ENCODE peak calls at places on chromosomes 2 and 18, in six cellular contexts. A is AG09309, M is psoas muscle, Q is fibroblast of mammary gland, L is astrocyte, W is HFF-Myc. G is an unnamed sample.

GRCh38 chr18:25726278-25726677 is 364.1 kb downstream of the SS18 start:
- DNase-seq in A (no peak), M (no peak), Q (peak), L (peak), W (peak), G (no peak)

GRCh38 chr2:147389218-147389617 is 455.6 kb upstream of the ACVR2A start:
- DNase-seq in W (no peak), Q (no peak), M (no peak), A (no peak), L (no peak), G (no peak)

GRCh38 chr18:65704051-65704450 is 46.8 kb upstream of the CDH7 start:
- DNase-seq in L (no peak), A (no peak), Q (no peak), M (no peak), W (no peak), G (no peak)

GRCh38 chr18:24023185-24023814 is 8.7 kb downstream of the TTC39C start:
- DNase-seq in L (no peak), W (no peak), Q (no peak), M (no peak), A (no peak), G (peak)

GRCh38 chr18:65260030-65260429 is 490.8 kb upstream of the CDH7 start:
- DNase-seq in W (no peak), Q (no peak), M (no peak), A (no peak), L (no peak), G (no peak)

GRCh38 chr2:3523551-3524041 is 4.3 kb upstream of the ADI1 start:
- DNase-seq in A (no peak), L (peak), Q (peak), M (no peak), W (no peak), G (peak)

GRCh38 chr2:238151628-238152235 is 7.0 kb upstream of the ERFE start:
- DNase-seq in Q (no peak), A (no peak), L (no peak), W (no peak), M (no peak), G (no peak)

GRCh38 chr18:36194719-36195315 is 7.5 kb downstream of the MOCOS start:
- DNase-seq in A (no peak), L (no peak), M (no peak), Q (no peak), W (no peak), G (no peak)

GRCh38 chr2:114049826-114050225 is 159.9 kb downstream of the ACTR3 start:
- DNase-seq in W (no peak), A (no peak), Q (no peak), M (no peak), L (no peak), G (peak)

GRCh38 chr2:109264595-109265328 is 135.8 kb downstream of the SH3RF3 start:
- DNase-seq in L (peak), M (no peak), A (peak), Q (peak), W (no peak), G (no peak)

GRCh38 chr18:45958027-45958426 is 9.1 kb downstream of the EPG5 start:
- DNase-seq in A (no peak), W (no peak), M (no peak), L (no peak), Q (no peak), G (no peak)

GRCh38 chr2:8677646-8678592 is 3.9 kb upstream of the ID2 start:
- DNase-seq in Q (peak), M (peak), W (no peak), A (no peak), L (peak), G (peak)

DNA sequence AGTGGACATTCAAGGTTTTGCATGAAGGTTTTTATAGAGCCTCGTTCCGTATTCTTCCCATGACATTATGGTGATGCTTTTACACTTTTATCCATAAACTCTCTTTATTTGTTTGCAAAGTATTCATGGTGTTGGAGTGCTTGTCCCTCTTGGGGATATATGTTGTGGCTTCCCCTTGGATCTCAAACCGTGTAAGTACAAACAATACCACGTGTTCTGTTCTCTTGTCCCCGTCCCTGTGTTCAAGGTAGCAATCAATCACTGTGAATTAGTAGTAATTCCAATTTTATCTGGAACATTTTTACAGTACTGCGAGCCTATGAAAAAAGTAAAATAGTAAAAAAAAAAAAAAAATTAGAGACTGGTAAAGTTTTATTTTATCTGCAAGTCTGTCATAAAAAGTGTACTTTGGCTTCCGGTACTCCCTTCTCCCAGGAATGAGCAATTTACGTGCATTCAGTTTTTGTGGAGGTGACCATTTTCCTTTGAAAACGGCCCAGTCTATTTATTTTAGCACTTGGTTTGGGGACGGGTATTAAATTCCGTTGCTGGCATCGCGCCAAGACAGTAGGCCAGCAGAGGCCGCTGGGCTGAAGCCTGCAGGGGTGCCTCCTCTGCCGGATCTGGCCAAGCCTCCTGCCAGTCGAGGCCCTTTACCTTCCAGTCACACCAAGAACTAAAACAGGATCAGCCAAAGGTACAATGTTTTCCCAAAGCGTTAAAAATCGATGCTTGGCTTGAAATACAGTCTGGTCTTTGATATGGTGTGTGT is 175.7 kb downstream of the SOCS6 start:
- DNase-seq in Q (peak), M (peak), A (peak), W (no peak), L (peak), G (peak)
- TF ChIP-seq CTCF in Q (peak), M (peak), A (peak), W (peak), L (peak), G (peak)

DNA sequence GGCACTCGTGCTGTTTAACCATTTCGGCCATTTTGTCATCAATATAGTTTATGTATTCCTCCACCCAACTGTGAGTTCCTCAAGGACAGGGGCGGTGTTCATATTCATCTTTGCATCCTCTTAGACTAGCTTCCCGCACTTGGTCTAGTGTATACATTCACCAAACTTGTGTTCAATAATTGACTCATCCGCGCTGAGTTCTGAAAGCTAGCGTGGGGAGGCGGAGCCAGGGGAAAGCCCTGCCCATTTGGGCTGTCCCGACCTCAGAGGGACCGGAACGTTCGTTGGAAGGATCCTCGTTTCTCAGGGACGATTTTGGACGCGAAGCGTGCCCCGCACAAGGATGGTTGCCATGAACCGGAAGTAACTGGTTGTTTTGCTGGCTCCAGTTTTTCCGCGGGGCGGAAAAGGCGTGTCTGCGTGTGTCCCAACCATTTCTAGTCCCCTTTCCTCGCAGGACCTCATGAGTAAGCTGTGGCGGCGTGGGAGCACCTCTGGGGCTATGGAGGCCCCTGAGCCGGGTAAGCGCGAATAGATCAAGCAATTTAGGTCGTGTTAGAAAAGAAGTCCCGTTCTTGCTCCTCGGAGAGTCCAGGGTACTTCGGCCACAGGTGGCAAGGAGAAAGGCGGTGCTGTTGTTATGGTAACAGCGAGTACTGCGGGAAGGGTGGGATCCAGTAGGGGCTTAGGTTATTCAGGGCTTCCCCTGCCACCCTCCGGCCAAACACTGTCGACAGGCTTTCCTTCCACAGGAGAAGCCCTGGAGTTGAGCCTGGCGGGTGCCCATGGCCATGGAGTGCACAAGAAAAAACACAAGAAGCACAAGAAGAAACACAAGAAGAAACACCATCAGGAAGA is at the start of gene INO80B:
- DNase-seq in A (peak), M (peak), Q (peak), L (peak), W (peak), G (peak)
- H3K4me3 ChIP-seq in A (peak), M (peak), Q (peak), L (peak), W (peak), G (peak)

DNA sequence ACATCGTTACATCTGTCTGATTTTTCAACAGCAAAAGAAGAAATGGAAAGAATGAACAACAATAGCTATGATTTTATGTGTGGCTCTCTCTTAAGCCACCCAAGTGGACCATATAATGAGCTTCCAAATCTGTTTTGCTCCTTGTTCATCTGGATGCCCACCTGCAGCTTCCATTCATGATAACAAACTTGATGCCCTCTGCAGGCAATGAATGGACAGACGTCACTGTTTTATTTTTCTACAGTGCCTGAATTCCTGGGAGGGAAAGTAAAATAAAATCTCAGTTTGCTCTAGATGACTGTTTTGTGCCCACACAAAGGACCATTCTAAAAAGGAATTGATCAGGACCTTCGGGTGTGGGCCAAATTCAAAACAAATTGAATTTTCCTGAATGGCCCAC is 5.0 kb downstream of the MREG start:
- DNase-seq in A (no peak), Q (no peak), L (no peak), M (no peak), W (no peak), G (no peak)
- TF ChIP-seq CTCF in A (no peak), Q (no peak), L (no peak), M (no peak), W (no peak), G (no peak)

DNA sequence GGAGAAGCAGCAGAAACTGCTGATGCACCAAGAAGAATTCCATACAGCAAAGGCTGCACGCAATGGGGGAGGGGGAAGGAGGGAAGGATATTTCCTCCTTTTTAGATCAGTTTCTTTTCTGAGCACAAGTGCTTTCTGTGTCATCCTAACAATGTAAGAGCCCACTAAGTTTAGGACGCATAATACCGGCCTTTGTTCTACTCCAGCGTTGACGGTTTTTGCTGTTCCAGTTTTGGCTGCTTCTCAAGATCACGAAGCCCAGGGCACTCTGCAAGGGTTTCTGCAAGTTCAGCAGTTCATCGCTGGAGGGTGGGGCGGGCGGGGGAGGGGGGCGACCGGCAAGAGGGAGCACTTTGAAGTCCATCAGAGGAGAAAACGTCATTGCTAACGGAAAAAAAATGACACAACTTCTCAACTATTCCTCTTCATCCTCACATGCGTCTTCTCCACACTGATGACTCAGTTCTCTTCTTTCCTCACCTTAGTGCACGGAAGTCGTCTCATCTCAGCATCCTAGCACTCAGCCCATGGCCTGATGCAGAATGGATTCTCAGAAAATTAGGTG is 8.7 kb downstream of the FAM178B start:
- DNase-seq in M (no peak), A (no peak), L (peak), Q (peak), W (peak), G (peak)
- H3K4me3 ChIP-seq in M (no peak), A (no peak), L (peak), Q (no peak), W (no peak), G (no peak)

GRCh38 chr2:75087726-75088125 is 111.6 kb downstream of the TACR1 start:
- DNase-seq in Q (no peak), M (no peak), L (peak), A (no peak), W (no peak), G (no peak)
- TF ChIP-seq CTCF in Q (no peak), M (no peak), L (no peak), A (no peak), W (no peak), G (no peak)

GRCh38 chr2:105179469-105180372 is 61.8 kb upstream of the GPR45 start:
- DNase-seq in L (peak), M (peak), Q (peak), W (peak), A (peak), G (peak)
- H3K4me3 ChIP-seq in L (no peak), M (no peak), Q (no peak), W (no peak), A (no peak), G (no peak)

G was measured in epithelial cell of esophagus.